ENCODE peak calls at places on chromosomes 11 and 22, in ten cellular contexts. Z is Peyer's patch, T is brain microvascular endothelial cell, W is RWPE1, R is A549, C is uterus, P is thyroid gland, H is neural progenitor cell, Q is H1, A is dorsolateral prefrontal cortex. S is an unnamed sample.
A peak's percentile ranks its signal among the peaks of the same experiment; 100 is the strongest.

GRCh38 chr22:24507742-24508141 is 12.6 kb downstream of the UPB1 start:
- DNase-seq in Q (peak; percentile 58), P (no peak), T (no peak), C (no peak), W (no peak), Z (peak; percentile 22), A (no peak), H (peak; percentile 69), R (no peak), S (no peak)

GRCh38 chr11:128669491-128669890 is 24.4 kb upstream of the FLI1 start:
- DNase-seq in Z (no peak), R (no peak), H (no peak), C (no peak), Q (no peak), P (no peak), W (no peak), A (no peak), T (peak; percentile 44), S (no peak)

GRCh38 chr11:26734706-26735105 is 12.8 kb upstream of the SLC5A12 start:
- DNase-seq in Z (no peak), C (no peak), R (no peak), Q (no peak), H (no peak), W (no peak), P (no peak), A (no peak), T (no peak), S (no peak)

GRCh38 chr22:23840026-23840425 is 1.2 kb upstream of the DERL3 start:
- DNase-seq in A (no peak), Q (no peak), W (no peak), H (no peak), Z (no peak), R (no peak), T (no peak), C (no peak), P (no peak), S (no peak)

GRCh38 chr11:67270256-67271211 is 4.3 kb downstream of the GRK2 start:
- DNase-seq in P (no peak), T (no peak), Z (peak; percentile 56), W (no peak), R (no peak), A (no peak), H (peak; percentile 77), C (peak; percentile 34), Q (no peak), S (no peak)

GRCh38 chr22:31001124-31001770 is 32.2 kb downstream of the TUG1 start:
- DNase-seq in H (no peak), A (no peak), Z (no peak), W (no peak), R (no peak), P (no peak), Q (no peak), T (no peak), C (no peak), S (no peak)

GRCh38 chr11:126188332-126189108 is 22.9 kb downstream of the RPUSD4 start:
- DNase-seq in W (no peak), T (no peak), H (no peak), R (no peak), Z (peak; percentile 73), C (no peak), P (no peak), A (no peak), Q (no peak), S (no peak)

GRCh38 chr11:36012410-36012809 is 68.5 kb downstream of the LDLRAD3 start:
- DNase-seq in Z (no peak), H (no peak), P (no peak), C (no peak), R (peak; percentile 10), T (peak; percentile 61), A (no peak), W (peak; percentile 44), Q (no peak), S (no peak)

GRCh38 chr22:50548046-50548912 is 2.6 kb downstream of the KLHDC7B start:
- DNase-seq in H (no peak), W (no peak), Z (peak; percentile 77), R (no peak), T (no peak), C (no peak), A (no peak), Q (no peak), P (peak; percentile 45), S (no peak)

GRCh38 chr22:20008221-20008995 is 8.2 kb downstream of the ARVCF start:
- DNase-seq in Z (no peak), T (no peak), A (no peak), P (no peak), Q (no peak), R (no peak), W (no peak), H (no peak), C (no peak), S (no peak)

GRCh38 chr22:28410050-28410816 is 269.4 kb downstream of the TTC28 start:
- DNase-seq in A (no peak), Q (no peak), P (no peak), R (no peak), Z (no peak), T (peak; percentile 7), W (no peak), C (no peak), H (no peak), S (no peak)

GRCh38 chr22:48491451-48491941 is 1336.2 kb downstream of the BRD1 start:
- DNase-seq in Q (no peak), H (peak; percentile 47), Z (no peak), R (peak; percentile 56), A (peak; percentile 29), P (no peak), C (no peak), W (no peak), T (no peak), S (no peak)

DNA sequence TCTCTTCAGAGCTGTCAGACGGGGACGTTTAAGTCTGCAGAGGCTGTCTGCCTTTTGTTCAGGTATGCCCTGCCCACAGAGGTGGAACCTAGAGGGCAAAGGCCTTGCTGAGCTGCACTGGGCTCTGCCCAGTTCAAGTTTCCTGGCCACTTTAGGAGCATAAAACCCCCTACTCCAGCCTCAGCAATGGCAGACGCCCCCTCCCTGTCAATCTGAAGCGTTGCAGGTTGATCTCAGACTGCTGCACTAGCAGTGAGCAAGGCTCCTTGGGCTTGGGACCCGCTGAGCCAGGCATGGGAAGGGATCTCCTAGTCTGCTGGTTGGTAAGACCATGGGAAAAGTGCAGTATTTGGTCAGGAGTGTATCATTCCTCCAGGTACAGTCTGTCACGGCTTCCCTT is 66.6 kb upstream of the TP53I11 start:
- DNase-seq in W (no peak), R (no peak), T (no peak), H (peak; percentile 49), A (no peak), Z (no peak), P (no peak), Q (peak; percentile 10), C (no peak), S (no peak)
- TF ChIP-seq CTCF in W (no peak), R (no peak), T (peak; percentile 17), H (peak; percentile 55), A (no peak), Z (no peak), P (no peak), Q (peak; percentile 87), C (no peak), S (no peak)

DNA sequence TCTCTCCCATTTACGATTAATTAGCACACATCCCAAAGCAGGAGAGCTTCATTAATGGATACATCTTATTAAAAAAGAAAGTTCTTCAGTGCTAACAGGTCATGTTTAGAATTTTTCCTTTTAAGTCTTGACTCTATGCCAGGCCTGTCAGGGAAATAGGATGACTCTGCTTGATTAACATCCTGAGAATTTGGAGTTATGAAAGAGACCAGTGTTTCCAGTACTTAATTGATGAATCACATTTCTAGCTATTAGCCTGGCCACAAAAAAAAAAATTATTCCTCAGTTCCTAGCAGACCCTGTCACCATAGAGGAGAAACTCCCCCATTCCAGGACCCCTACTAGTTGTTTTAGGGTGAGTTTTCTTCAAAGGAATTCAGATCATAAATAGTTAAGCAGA is 23.6 kb upstream of the ME3 start:
- DNase-seq in Z (no peak), W (peak; percentile 91), C (no peak), T (peak; percentile 70), P (no peak), A (no peak), R (peak; percentile 37), Q (no peak), H (no peak), S (no peak)
- H3K27ac ChIP-seq in Z (no peak overlapping the region), W (no peak overlapping the region), C (no peak overlapping the region), T (peak overlapping the region; percentile 66), P (no peak overlapping the region), A (no peak overlapping the region), R (peak overlapping the region; percentile 81), Q (no peak overlapping the region), H (no peak overlapping the region), S (no peak overlapping the region)

GRCh38 chr11:101083334-101083733 is 46.3 kb downstream of the PGR start:
- DNase-seq in T (no peak), R (no peak), A (no peak), P (no peak), Q (peak; percentile 10), W (no peak), Z (no peak), H (no peak), C (no peak), S (no peak)

DNA sequence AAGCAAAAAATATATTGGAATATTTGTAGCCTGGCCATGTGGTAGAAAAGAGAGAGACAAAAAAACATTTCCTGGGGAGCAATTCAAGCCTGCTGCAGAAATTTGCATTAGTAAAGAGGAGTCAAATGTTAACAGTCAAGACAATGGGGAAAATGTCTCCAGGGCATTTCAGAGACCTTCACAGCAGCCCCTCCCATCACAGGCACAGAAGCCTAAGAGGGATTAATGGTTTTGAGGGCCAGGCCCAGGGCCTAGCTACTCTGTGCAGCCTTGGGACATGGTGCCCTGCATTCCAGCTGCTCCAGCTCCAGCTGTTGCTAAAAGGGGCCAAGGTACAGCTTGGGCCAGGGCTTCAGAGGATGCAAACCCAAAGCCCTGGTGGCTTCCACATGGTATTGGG is 46.8 kb downstream of the PGR start:
- DNase-seq in Z (no peak), R (no peak), Q (peak; percentile 7), T (no peak), H (no peak), C (no peak), W (no peak), P (no peak), A (no peak), S (no peak)
- TF ChIP-seq CTCF in Z (no peak), R (no peak), Q (no peak), T (no peak), H (no peak), C (no peak), W (no peak), P (no peak), A (no peak), S (no peak)

DNA sequence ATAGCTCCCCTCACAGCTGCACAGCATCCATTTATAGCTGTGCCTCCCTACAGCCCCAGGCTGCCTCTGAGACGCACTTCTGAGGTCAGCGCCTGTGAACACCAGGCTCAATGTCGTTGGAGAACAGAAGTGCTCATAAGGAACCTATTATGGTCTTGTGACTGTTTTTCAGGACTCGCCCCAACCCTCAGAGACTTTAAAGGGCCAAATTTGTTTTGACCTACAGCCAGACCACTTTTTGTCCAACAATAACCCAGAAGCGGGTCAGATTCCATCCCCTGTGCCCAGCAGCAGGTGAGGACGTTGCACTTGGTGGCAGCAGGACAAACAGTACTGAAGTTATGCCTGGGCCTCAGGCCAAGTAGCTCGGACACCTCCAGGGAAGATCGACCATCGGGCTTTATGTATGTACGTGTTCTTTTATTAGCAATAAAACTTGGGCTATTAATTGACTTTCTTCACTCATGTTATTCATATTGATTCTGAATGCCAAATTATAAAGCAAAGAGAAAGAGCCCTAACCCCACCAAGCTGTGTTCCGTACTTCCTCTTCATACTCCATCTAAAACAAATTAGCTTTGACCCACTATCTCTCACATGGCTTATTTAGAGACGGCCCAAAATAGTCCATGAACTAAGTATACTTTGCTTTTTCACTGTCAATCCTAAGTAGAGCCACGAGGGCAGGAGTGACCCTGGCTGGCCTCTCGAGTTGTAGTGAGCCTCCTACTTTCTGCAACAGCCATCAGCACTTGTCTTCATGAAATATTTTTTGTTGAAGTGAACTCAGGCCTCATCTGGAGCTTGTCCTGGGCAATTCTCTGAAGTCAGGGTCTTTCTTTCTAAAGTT is 92.3 kb upstream of the PAX6 start:
- DNase-seq in P (no peak), C (no peak), H (no peak), W (no peak), A (no peak), T (no peak), R (no peak), Z (no peak), Q (no peak), S (no peak)
- H3K27ac ChIP-seq in P (no peak overlapping the region), C (no peak overlapping the region), H (no peak overlapping the region), W (no peak overlapping the region), A (no peak overlapping the region), T (no peak overlapping the region), R (no peak overlapping the region), Z (no peak overlapping the region), Q (no peak overlapping the region), S (no peak overlapping the region)

S was measured in prostate gland.